ENCODE peak calls at places on chromosomes 1 and 21, in seven cellular contexts. X is tibial nerve, S is left ventricle myocardium inferior, P is coronary artery, D is RWPE1, U is adrenal gland, R is A549. V is an unnamed sample.

GRCh38 chr21:39628380-39628779 is 15.6 kb downstream of the B3GALT5 start:
- DNase-seq in X (no peak), S (no peak), P (no peak), D (no peak), U (no peak), R (no peak), V (no peak)

GRCh38 chr1:34060901-34061415 is 104.1 kb downstream of the CSMD2 start:
- DNase-seq in X (peak), S (peak), P (no peak), D (no peak), U (no peak), R (no peak), V (no peak)

GRCh38 chr1:155379180-155379876 is 58.6 kb downstream of the RUSC1 start:
- DNase-seq in X (no peak), S (no peak), P (no peak), D (no peak), U (no peak), R (peak), V (no peak)

GRCh38 chr1:182588460-182589396 is at the start of gene RNASEL:
- DNase-seq in X (peak), S (peak), P (peak), D (peak), U (peak), R (peak), V (peak)

GRCh38 chr21:35738342-35738961 is 321.9 kb downstream of the SETD4 start:
- DNase-seq in X (no peak), S (no peak), P (no peak), D (peak), U (no peak), R (no peak), V (no peak)

GRCh38 chr21:42377951-42378340 is 11.6 kb upstream of the TFF1 start:
- DNase-seq in X (no peak), S (no peak), P (no peak), D (no peak), U (no peak), R (no peak), V (peak)

GRCh38 chr1:151980287-151981177 is 13.1 kb downstream of the S100A10 start:
- DNase-seq in X (peak), S (peak), P (peak), D (no peak), U (peak), R (no peak), V (no peak)

GRCh38 chr1:97581614-97582051 is 339.2 kb downstream of the DPYD start:
- DNase-seq in X (no peak), S (no peak), P (no peak), D (no peak), U (no peak), R (no peak), V (no peak)

GRCh38 chr1:23358310-23358709 is 11.3 kb downstream of the ZNF436 start:
- DNase-seq in X (no peak), S (no peak), P (no peak), D (no peak), U (no peak), R (no peak), V (no peak)

GRCh38 chr1:178613271-178613945 is 100.5 kb downstream of the TEX35 start:
- DNase-seq in X (no peak), S (no peak), P (no peak), D (no peak), U (no peak), R (no peak), V (no peak)

GRCh38 chr1:94315552-94316116 is 78.2 kb upstream of the ARHGAP29 start:
- DNase-seq in X (no peak), S (no peak), P (no peak), D (no peak), U (no peak), R (no peak), V (no peak)

GRCh38 chr1:181554465-181554864 is 71.1 kb downstream of the CACNA1E start:
- DNase-seq in X (no peak), S (no peak), P (no peak), D (no peak), U (no peak), R (no peak), V (no peak)

GRCh38 chr1:175978926-175979325 is 228.2 kb downstream of the COP1 start:
- DNase-seq in X (no peak), S (no peak), P (no peak), D (no peak), U (no peak), R (no peak), V (no peak)

GRCh38 chr1:48469616-48470500 is 2.1 kb downstream of the SPATA6 start:
- DNase-seq in X (peak), S (peak), P (peak), D (no peak), U (peak), R (no peak), V (peak)
- H3K27ac ChIP-seq in X (peak), S (peak), P (peak), D (no peak), U (peak), R (no peak), V (peak)

GRCh38 chr1:75203415-75204277 is 69.5 kb downstream of the LHX8 start:
- DNase-seq in X (peak), S (no peak), P (no peak), D (peak), U (no peak), R (peak), V (no peak)
- TF ChIP-seq CTCF in X (peak), S (peak), P (no peak), D (peak), U (peak), R (peak), V (peak)

DNA sequence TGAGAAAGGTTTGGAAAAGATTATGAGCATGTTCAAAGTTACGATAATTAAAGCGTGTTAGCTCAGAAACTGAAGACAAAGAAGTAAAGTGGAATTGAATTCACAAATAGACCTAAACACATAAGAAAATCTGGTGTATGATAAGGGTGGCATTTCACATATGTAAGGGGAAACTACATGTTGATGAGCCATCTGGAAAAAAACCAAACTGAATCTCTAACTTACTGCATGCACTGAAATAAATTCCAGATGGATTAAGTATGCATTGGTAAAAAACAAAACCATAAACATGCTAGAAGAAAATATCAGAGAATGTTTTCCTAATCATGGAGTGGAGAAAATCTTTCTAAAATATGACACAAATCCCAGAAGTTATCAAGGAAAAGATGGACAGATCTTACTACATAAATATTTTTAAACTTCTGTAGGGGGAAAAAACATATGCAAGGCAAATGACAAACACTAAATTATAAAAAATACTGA is 34.0 kb upstream of the CTPS1 start:
- DNase-seq in X (no peak), S (no peak), P (no peak), D (no peak), U (no peak), R (no peak), V (no peak)
- H3K27ac ChIP-seq in X (peak), S (peak), P (peak), D (no peak), U (peak), R (peak), V (peak)

DNA sequence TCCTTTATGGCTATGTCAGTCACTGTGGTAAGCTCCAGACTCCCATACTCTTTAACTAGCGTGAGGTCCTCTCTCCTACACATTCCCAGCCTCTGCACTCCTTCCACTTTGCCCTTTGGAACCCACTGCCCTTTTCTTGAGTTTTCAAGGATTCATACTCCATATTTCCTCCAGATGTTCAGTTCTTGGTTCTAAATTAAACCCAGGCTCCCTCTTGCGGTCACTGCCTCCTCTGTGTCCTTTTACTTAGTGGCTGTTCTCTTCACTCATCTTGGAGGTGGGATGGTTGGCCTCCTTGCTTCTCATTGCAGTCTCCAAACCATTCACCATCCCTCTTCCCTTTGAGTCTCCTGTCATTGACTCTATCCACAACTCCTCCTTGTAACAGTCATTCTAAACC is 208.1 kb downstream of the TGFB2 start:
- DNase-seq in X (no peak), S (no peak), P (no peak), D (no peak), U (no peak), R (no peak), V (no peak)
- TF ChIP-seq CTCF in X (no peak), S (no peak), P (no peak), D (no peak), U (no peak), R (no peak), V (no peak)

GRCh38 chr1:5425304-5425703 is 566.9 kb downstream of the NPHP4 start:
- DNase-seq in X (no peak), S (no peak), P (no peak), D (no peak), U (no peak), R (no peak), V (no peak)

GRCh38 chr1:5424802-5425201 is 567.4 kb downstream of the NPHP4 start:
- DNase-seq in X (no peak), S (no peak), P (no peak), D (peak), U (no peak), R (no peak), V (no peak)

GRCh38 chr1:5419501-5419900 is 572.7 kb downstream of the NPHP4 start:
- DNase-seq in X (no peak), S (no peak), P (no peak), D (no peak), U (no peak), R (no peak), V (no peak)

GRCh38 chr1:5427026-5427613 is 565.1 kb downstream of the NPHP4 start:
- DNase-seq in X (no peak), S (no peak), P (no peak), D (no peak), U (no peak), R (no peak), V (no peak)

DNA sequence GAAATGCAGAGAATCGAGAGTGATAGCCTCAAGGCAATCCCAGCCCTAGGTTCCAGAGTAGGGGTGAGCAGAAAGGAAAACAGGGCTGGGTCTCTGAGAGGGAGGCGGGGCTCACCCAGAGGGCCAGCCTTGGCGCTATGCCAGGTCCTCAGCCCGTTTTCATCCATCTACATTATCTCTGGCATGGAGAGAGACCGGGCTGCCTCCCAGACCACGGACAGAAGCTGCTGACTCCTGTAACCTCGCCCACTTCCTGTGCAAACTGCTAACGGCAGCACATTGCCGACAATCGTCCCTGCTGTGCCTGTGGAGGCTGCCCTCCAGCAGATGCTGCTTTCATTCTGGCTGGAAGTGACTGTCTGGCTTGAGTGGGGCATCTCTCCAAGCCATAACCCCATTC is 569.1 kb downstream of the NPHP4 start:
- DNase-seq in X (no peak), S (no peak), P (no peak), D (peak), U (no peak), R (no peak), V (peak)
- H3K27ac ChIP-seq in X (no peak), S (no peak), P (no peak), D (peak), U (no peak), R (no peak), V (no peak)

GRCh38 chr1:36732038-36732402 is 249.3 kb upstream of the CSF3R start:
- DNase-seq in X (no peak), S (no peak), P (no peak), D (no peak), U (no peak), R (no peak), V (no peak)

GRCh38 chr1:36729716-36730510 is 247.2 kb upstream of the CSF3R start:
- DNase-seq in X (no peak), S (no peak), P (peak), D (no peak), U (no peak), R (no peak), V (no peak)

GRCh38 chr1:36729289-36729688 is 246.6 kb upstream of the CSF3R start:
- DNase-seq in X (no peak), S (no peak), P (peak), D (no peak), U (no peak), R (no peak), V (no peak)

GRCh38 chr1:36730599-36730998 is 247.9 kb upstream of the CSF3R start:
- DNase-seq in X (no peak), S (no peak), P (peak), D (no peak), U (no peak), R (no peak), V (no peak)

DNA sequence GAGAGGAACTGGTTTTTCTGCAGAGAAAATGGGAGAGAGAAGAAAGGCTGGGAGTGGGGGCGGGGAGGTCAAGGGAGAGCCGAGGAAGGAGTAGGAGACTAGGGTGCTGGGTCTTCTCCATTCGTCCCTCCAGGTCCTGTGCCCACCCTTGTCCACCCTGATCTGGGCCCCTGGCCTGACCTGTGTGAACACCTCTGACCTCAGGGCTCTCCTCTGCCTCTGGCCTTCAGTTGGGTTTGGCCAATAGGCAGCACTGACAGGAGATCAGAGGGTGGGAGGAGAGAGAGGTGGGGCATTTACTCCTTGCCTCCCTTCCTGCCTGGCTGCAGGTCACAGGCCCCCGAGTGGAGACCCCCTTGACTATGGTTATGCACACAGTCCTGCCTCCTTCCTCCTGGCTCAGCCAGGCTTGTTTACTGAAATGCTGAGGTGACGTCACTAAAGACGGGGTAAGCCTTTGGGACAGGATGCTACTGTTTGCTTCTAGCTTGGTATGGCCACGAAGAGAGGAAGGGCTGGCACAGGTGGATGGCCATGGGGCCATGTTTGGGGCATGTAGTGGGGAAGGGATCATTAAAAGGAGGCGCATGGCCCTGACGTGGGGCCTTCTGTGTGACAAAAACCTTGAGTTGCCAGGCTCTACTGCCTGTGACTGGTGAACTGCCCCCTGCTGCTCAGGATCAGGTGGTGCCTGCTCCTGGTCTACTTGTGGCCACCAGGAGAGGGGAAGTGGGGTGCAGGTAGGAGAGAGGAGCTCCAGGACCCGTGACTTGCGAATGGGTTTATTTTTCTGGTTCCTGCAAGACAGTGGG is 248.7 kb upstream of the CSF3R start:
- DNase-seq in X (no peak), S (no peak), P (peak), D (no peak), U (no peak), R (no peak), V (no peak)
- TF ChIP-seq CTCF in X (no peak), S (no peak), P (no peak), D (no peak), U (no peak), R (no peak), V (no peak)

DNA sequence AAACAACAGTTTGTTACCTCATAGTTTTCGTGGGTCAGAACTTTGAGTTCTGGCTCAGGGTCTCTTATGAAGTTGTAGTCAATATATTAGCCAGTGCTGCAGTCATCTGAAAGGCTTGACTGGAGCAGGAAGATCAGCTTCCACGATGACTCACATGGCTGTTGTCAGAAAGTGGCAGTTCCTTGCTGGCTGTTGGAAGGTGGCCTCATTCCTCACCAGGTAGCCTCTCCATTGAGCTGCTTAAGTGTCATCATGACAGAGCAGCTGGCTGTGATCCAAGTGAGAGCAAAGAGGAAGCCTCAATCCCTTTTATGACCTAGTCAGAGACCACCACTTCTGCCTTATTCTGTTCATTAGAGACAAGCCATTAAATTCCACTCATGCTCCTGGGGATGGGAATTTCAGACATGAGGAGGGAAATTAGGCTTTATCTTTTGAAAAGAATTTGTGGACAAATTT is 5.6 kb downstream of the OSBPL9 start:
- DNase-seq in X (peak), S (peak), P (peak), D (peak), U (peak), R (peak), V (no peak)
- H3K27ac ChIP-seq in X (peak), S (peak), P (peak), D (peak), U (peak), R (peak), V (no peak)